ENCODE peak calls at places on chromosomes 16 and 17, in seven cellular contexts. One of them, this sample, is unnamed.

GRCh38 chr16:67562526-67562917 is at the start of gene CTCF:
- DNase-seq in sigmoid colon: peak; percentile 94
- DNase-seq in A549: peak; percentile 84
- DNase-seq in AG04450: no peak
- DNase-seq in nephron progenitor cell: peak; percentile 82
- DNase-seq in dorsolateral prefrontal cortex: peak; percentile 80
- DNase-seq in mucosa of descending colon: peak; percentile 92
- DNase-seq in this sample: peak; percentile 91

GRCh38 chr17:36890398-36891190 is 46.7 kb upstream of the LHX1 start:
- DNase-seq in sigmoid colon: no peak
- DNase-seq in A549: no peak
- DNase-seq in AG04450: no peak
- DNase-seq in nephron progenitor cell: peak; percentile 68
- DNase-seq in dorsolateral prefrontal cortex: no peak
- DNase-seq in mucosa of descending colon: no peak
- DNase-seq in this sample: no peak

GRCh38 chr17:30117548-30118155 is 1.0 kb downstream of the NSRP1 start:
- DNase-seq in sigmoid colon: no peak
- DNase-seq in A549: no peak
- DNase-seq in AG04450: no peak
- DNase-seq in nephron progenitor cell: no peak
- DNase-seq in dorsolateral prefrontal cortex: no peak
- DNase-seq in mucosa of descending colon: no peak
- DNase-seq in this sample: no peak

GRCh38 chr16:66131895-66132294 is 234.6 kb upstream of the CDH5 start:
- DNase-seq in sigmoid colon: no peak
- DNase-seq in A549: no peak
- DNase-seq in AG04450: no peak
- DNase-seq in nephron progenitor cell: no peak
- DNase-seq in dorsolateral prefrontal cortex: no peak
- DNase-seq in mucosa of descending colon: no peak
- DNase-seq in this sample: no peak

GRCh38 chr16:86457621-86458456 is 52.5 kb upstream of the FOXF1 start:
- DNase-seq in sigmoid colon: peak; percentile 94
- DNase-seq in A549: no peak
- DNase-seq in AG04450: peak; percentile 94
- DNase-seq in nephron progenitor cell: no peak
- DNase-seq in dorsolateral prefrontal cortex: no peak
- DNase-seq in mucosa of descending colon: no peak
- DNase-seq in this sample: no peak

GRCh38 chr17:45311762-45312476 is 4.9 kb downstream of the MAP3K14 start:
- DNase-seq in sigmoid colon: peak; percentile 86
- DNase-seq in A549: peak; percentile 59
- DNase-seq in AG04450: no peak
- DNase-seq in nephron progenitor cell: no peak
- DNase-seq in dorsolateral prefrontal cortex: no peak
- DNase-seq in mucosa of descending colon: peak; percentile 89
- DNase-seq in this sample: peak; percentile 76

GRCh38 chr16:12062343-12063003 is 85.9 kb downstream of the SNX29 start:
- DNase-seq in sigmoid colon: peak; percentile 93
- DNase-seq in A549: no peak
- DNase-seq in AG04450: peak; percentile 43
- DNase-seq in nephron progenitor cell: no peak
- DNase-seq in dorsolateral prefrontal cortex: no peak
- DNase-seq in mucosa of descending colon: peak; percentile 79
- DNase-seq in this sample: no peak

GRCh38 chr17:1180958-1181768 is 1.4 kb upstream of the ABR start:
- DNase-seq in sigmoid colon: no peak
- DNase-seq in A549: no peak
- DNase-seq in AG04450: no peak
- DNase-seq in nephron progenitor cell: peak; percentile 35
- DNase-seq in dorsolateral prefrontal cortex: peak; percentile 80
- DNase-seq in mucosa of descending colon: peak; percentile 62
- DNase-seq in this sample: peak; percentile 85

GRCh38 chr16:14302031-14302398 is 230.9 kb downstream of the MRTFB start:
- DNase-seq in sigmoid colon: peak; percentile 79
- DNase-seq in A549: peak; percentile 81
- DNase-seq in AG04450: no peak
- DNase-seq in nephron progenitor cell: peak; percentile 61
- DNase-seq in dorsolateral prefrontal cortex: no peak
- DNase-seq in mucosa of descending colon: peak; percentile 61
- DNase-seq in this sample: peak; percentile 96

GRCh38 chr17:45702666-45703266 is 81.4 kb upstream of the CRHR1 start:
- DNase-seq in sigmoid colon: no peak
- DNase-seq in A549: peak; percentile 37
- DNase-seq in AG04450: no peak
- DNase-seq in nephron progenitor cell: peak; percentile 35
- DNase-seq in dorsolateral prefrontal cortex: no peak
- DNase-seq in mucosa of descending colon: no peak
- DNase-seq in this sample: no peak

GRCh38 chr16:4913774-4914525 is 23.0 kb downstream of the PPL start:
- DNase-seq in sigmoid colon: no peak
- DNase-seq in A549: no peak
- DNase-seq in AG04450: no peak
- DNase-seq in nephron progenitor cell: no peak
- DNase-seq in dorsolateral prefrontal cortex: no peak
- DNase-seq in mucosa of descending colon: no peak
- DNase-seq in this sample: no peak

GRCh38 chr16:11340710-11341109 is 4.5 kb upstream of the RMI2 start:
- DNase-seq in sigmoid colon: no peak
- DNase-seq in A549: no peak
- DNase-seq in AG04450: no peak
- DNase-seq in nephron progenitor cell: no peak
- DNase-seq in dorsolateral prefrontal cortex: no peak
- DNase-seq in mucosa of descending colon: no peak
- DNase-seq in this sample: no peak

GRCh38 chr16:30802971-30803370 is 16.0 kb upstream of the ZNF629 start:
- DNase-seq in sigmoid colon: no peak
- DNase-seq in A549: no peak
- DNase-seq in AG04450: no peak
- DNase-seq in nephron progenitor cell: no peak
- DNase-seq in dorsolateral prefrontal cortex: no peak
- DNase-seq in mucosa of descending colon: no peak
- DNase-seq in this sample: no peak

GRCh38 chr17:48051706-48052486 is 3.7 kb downstream of the NFE2L1 start:
- DNase-seq in sigmoid colon: peak; percentile 81
- DNase-seq in A549: peak; percentile 52
- DNase-seq in AG04450: no peak
- DNase-seq in nephron progenitor cell: no peak
- DNase-seq in dorsolateral prefrontal cortex: no peak
- DNase-seq in mucosa of descending colon: no peak
- DNase-seq in this sample: no peak
- TF ChIP-seq CTCF in sigmoid colon: no peak
- TF ChIP-seq CTCF in A549: no peak
- TF ChIP-seq CTCF in AG04450: peak; percentile 24
- TF ChIP-seq CTCF in nephron progenitor cell: no peak
- TF ChIP-seq CTCF in dorsolateral prefrontal cortex: no peak
- TF ChIP-seq CTCF in mucosa of descending colon: no peak
- TF ChIP-seq CTCF in this sample: no peak

DNA sequence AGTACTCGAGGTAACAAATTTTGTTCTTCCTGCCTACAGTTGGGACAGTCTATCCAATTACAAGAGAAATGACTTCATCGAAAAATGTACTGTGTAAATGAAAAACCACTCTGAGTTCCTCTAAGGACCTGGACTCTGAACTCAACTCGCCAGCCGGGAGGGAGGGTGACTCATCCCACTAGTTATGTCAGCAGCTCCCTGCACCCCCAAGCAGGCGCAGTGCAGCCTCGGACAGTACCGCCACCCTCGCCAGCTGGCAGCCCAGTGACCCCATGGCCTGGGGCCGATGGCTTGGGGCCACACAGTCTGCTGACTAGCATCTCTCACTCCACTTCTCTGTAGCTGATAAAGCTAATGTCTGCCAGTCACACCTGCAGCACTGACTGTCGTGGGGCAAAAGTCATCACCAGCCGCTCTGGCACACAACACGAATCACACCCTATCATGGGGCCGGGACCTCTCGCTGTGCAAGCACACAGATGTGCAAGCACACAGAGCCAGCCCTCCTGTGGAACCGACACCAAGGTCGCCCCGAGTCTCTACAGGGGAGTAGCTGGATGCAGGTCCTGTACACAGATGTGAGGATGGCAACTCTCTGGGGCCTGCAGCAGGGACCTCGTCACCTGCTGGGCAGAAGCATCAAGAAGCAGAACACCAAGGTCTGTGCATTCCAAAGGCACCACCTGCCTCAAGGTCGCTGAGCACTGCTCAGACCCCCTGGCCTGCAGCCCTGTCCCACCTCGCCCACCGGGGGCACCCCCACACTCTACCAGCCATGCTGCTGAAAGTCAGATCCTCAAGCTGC is 5.7 kb downstream of the CSNK1D start:
- DNase-seq in sigmoid colon: peak; percentile 98
- DNase-seq in A549: peak; percentile 97
- DNase-seq in AG04450: peak; percentile 81
- DNase-seq in nephron progenitor cell: no peak
- DNase-seq in dorsolateral prefrontal cortex: peak; percentile 93
- DNase-seq in mucosa of descending colon: peak; percentile 95
- DNase-seq in this sample: no peak
- TF ChIP-seq CTCF in sigmoid colon: no peak
- TF ChIP-seq CTCF in A549: no peak
- TF ChIP-seq CTCF in AG04450: no peak
- TF ChIP-seq CTCF in nephron progenitor cell: no peak
- TF ChIP-seq CTCF in dorsolateral prefrontal cortex: no peak
- TF ChIP-seq CTCF in mucosa of descending colon: no peak
- TF ChIP-seq CTCF in this sample: no peak

DNA sequence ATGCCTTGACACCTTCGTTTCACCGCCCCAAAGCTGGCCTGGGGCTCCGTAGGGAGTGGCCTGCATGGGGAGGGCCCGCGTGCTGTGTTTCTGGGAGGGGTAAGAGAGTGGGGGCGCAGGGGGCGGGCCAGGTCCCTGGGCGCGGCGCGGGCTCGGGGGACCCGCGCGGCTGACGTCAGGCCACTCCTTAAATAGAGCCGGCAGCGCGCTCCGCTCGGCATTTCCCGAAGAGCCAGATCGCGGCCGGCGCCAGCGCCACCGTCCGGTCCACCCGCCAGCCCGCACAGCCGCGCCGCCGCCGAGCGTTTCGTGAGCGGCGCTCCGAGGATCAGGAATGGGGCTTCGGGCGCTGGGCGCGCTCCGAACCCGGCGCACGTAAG is at the start of gene HS3ST2:
- DNase-seq in sigmoid colon: peak; percentile 64
- DNase-seq in A549: no peak
- DNase-seq in AG04450: no peak
- DNase-seq in nephron progenitor cell: peak; percentile 72
- DNase-seq in dorsolateral prefrontal cortex: peak; percentile 65
- DNase-seq in mucosa of descending colon: peak; percentile 49
- DNase-seq in this sample: no peak
- TF ChIP-seq CTCF in sigmoid colon: no peak
- TF ChIP-seq CTCF in A549: no peak
- TF ChIP-seq CTCF in AG04450: no peak
- TF ChIP-seq CTCF in nephron progenitor cell: peak; percentile 23
- TF ChIP-seq CTCF in dorsolateral prefrontal cortex: peak; percentile 11
- TF ChIP-seq CTCF in mucosa of descending colon: no peak
- TF ChIP-seq CTCF in this sample: no peak

DNA sequence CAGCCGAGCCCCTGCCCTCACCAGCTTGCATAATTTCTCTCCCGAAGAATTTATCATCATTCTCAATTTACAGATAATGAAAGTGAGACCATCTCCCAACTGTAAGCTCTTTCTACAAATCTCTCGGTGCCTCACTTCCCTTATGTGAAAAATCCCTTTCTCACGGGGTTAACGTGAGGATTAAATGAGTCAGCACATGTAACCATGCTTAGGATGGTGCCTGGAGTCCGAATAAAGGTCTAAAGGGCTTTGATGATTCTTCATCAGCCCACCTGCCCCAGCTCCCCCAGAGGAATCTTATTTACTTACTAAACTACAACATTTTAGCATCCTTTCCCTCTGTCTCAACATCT is 24.8 kb upstream of the PIK3R6 start:
- DNase-seq in sigmoid colon: no peak
- DNase-seq in A549: no peak
- DNase-seq in AG04450: no peak
- DNase-seq in nephron progenitor cell: no peak
- DNase-seq in dorsolateral prefrontal cortex: no peak
- DNase-seq in mucosa of descending colon: no peak
- DNase-seq in this sample: peak; percentile 75
- TF ChIP-seq CTCF in sigmoid colon: no peak
- TF ChIP-seq CTCF in A549: no peak
- TF ChIP-seq CTCF in AG04450: no peak
- TF ChIP-seq CTCF in nephron progenitor cell: no peak
- TF ChIP-seq CTCF in dorsolateral prefrontal cortex: no peak
- TF ChIP-seq CTCF in mucosa of descending colon: no peak
- TF ChIP-seq CTCF in this sample: no peak

DNA sequence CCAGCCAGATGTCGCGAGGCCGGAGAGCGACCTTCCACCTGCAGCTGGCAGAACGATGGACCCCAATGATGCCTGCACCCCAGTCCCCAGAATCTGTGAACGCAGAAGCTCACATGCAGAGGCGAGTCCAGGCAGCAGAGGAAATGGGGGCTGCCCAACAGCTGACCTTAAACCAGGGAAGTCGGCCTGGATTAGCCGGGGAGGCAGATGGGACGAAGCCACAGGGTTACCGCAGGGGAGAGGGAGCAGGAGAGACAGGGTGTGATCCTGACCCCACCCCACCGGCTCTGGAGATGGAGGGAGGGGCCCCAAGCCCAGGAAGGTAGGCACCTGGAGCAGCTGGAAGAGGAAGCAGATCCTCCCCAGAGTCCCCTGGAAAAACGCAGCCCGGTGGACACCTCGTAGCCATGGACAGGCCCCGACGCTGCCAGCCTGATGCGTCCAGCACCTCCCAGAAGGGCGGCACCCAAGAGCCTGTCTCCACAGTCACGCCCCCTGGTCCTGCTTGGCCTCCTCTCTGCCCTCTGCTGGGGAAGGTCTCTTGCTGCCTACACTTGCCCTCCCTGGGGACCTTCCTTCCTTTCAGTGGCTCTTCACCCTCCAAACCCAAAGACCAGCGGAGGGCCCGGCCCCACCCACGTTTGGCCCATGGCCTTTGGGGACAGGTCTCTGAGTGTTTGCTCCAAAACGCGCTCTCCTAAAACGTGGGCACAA is 37.3 kb downstream of the PIEZO1 start:
- DNase-seq in sigmoid colon: no peak
- DNase-seq in A549: peak; percentile 88
- DNase-seq in AG04450: no peak
- DNase-seq in nephron progenitor cell: no peak
- DNase-seq in dorsolateral prefrontal cortex: no peak
- DNase-seq in mucosa of descending colon: no peak
- DNase-seq in this sample: peak; percentile 77
- TF ChIP-seq CTCF in sigmoid colon: no peak
- TF ChIP-seq CTCF in A549: peak; percentile 50
- TF ChIP-seq CTCF in AG04450: peak; percentile 33
- TF ChIP-seq CTCF in nephron progenitor cell: no peak
- TF ChIP-seq CTCF in dorsolateral prefrontal cortex: no peak
- TF ChIP-seq CTCF in mucosa of descending colon: no peak
- TF ChIP-seq CTCF in this sample: peak; percentile 36

This sample was measured in GM20000.